ENCODE peak calls at places on chromosomes 16 and 17, in seven cellular contexts. R, E, P, V, Z, Q and G are unnamed samples.

GRCh38 chr16:82655315-82655714 is 28.5 kb downstream of the CDH13 start:
- DNase-seq in Q (peak), V (no peak), E (peak), R (no peak), P (no peak), Z (peak), G (no peak)

GRCh38 chr16:1057252-1057932 is 15.2 kb upstream of the SSTR5 start:
- DNase-seq in V (no peak), Q (no peak), Z (peak), P (peak), R (peak), E (no peak), G (no peak)

GRCh38 chr16:54921229-54921824 is 9.3 kb upstream of the IRX5 start:
- DNase-seq in Z (peak), E (peak), Q (no peak), R (no peak), V (peak), P (peak), G (no peak)

GRCh38 chr17:81553616-81554181 is 1.5 kb upstream of the FAAP100 start:
- DNase-seq in Z (peak), V (peak), E (peak), P (no peak), Q (peak), R (no peak), G (peak)

GRCh38 chr16:56191807-56192643 is 736 bp downstream of the GNAO1 start:
- DNase-seq in Q (no peak), Z (no peak), V (peak), R (peak), P (no peak), E (peak), G (no peak)

GRCh38 chr16:88584676-88585075 is 14.5 kb downstream of the ZC3H18 start:
- DNase-seq in R (no peak), E (no peak), Q (no peak), P (no peak), Z (no peak), V (no peak), G (no peak)

GRCh38 chr17:45427181-45427835 is 5.4 kb downstream of the ARHGAP27 start:
- DNase-seq in P (no peak), Z (no peak), R (no peak), E (no peak), Q (no peak), V (no peak), G (no peak)

GRCh38 chr16:75028544-75028943 is 29.7 kb downstream of the ZNRF1 start:
- DNase-seq in R (no peak), V (no peak), Z (no peak), Q (no peak), P (no peak), E (no peak), G (no peak)

GRCh38 chr16:4298761-4299522 is 16.9 kb upstream of the GLIS2 start:
- DNase-seq in V (no peak), Z (peak), R (peak), P (no peak), E (peak), Q (peak), G (no peak)

GRCh38 chr17:10186771-10187425 is 11.5 kb downstream of the GAS7 start:
- DNase-seq in P (no peak), Q (no peak), Z (no peak), R (no peak), V (no peak), E (no peak), G (no peak)

GRCh38 chr17:48825446-48826381 is 5.1 kb upstream of the CALCOCO2 start:
- DNase-seq in P (no peak), Z (no peak), Q (peak), E (peak), V (no peak), R (no peak), G (no peak)

GRCh38 chr16:75575976-75576375 is 9.8 kb downstream of the GABARAPL2 start:
- DNase-seq in P (no peak), R (no peak), E (no peak), V (no peak), Z (no peak), Q (no peak), G (no peak)

GRCh38 chr17:34565715-34566114 is 13.7 kb upstream of the TMEM132E start:
- DNase-seq in Q (no peak), Z (no peak), R (no peak), P (no peak), V (no peak), E (no peak), G (no peak)

GRCh38 chr16:2820836-2821482 is 3.9 kb downstream of the PRSS21 start:
- DNase-seq in Q (no peak), E (no peak), V (no peak), Z (no peak), R (no peak), P (no peak), G (peak)

GRCh38 chr16:87541004-87541881 is 48.4 kb upstream of the ZCCHC14 start:
- DNase-seq in P (peak), R (peak), V (no peak), E (peak), Z (no peak), Q (no peak), G (peak)

GRCh38 chr16:57838161-57838560 is 35.9 kb upstream of the KIFC3 start:
- DNase-seq in E (no peak), Z (no peak), R (no peak), P (no peak), Q (peak), V (no peak), G (no peak)

GRCh38 chr17:79027274-79027924 is 3.4 kb downstream of the C1QTNF1 start:
- DNase-seq in P (no peak), R (no peak), Q (no peak), Z (peak), V (no peak), E (peak), G (peak)

GRCh38 chr16:85924675-85925074 is 25.7 kb downstream of the IRF8 start:
- DNase-seq in Z (peak), R (no peak), V (no peak), E (peak), Q (no peak), P (no peak), G (no peak)

GRCh38 chr17:77526728-77527355 is 386.1 kb downstream of the SEC14L1 start:
- DNase-seq in E (peak), P (no peak), V (no peak), Z (no peak), Q (no peak), R (no peak), G (peak)

GRCh38 chr16:9225527-9226316 is 134.3 kb downstream of the HAPSTR1 start:
- DNase-seq in V (no peak), Q (no peak), R (no peak), Z (peak), E (peak), P (no peak), G (no peak)

GRCh38 chr17:42288078-42288984 is at the start of gene STAT5A:
- DNase-seq in Q (peak), P (peak), E (peak), V (no peak), Z (peak), R (peak), G (peak)

GRCh38 chr17:39082482-39082881 is 69.0 kb downstream of the PLXDC1 start:
- DNase-seq in V (no peak), P (no peak), R (no peak), Z (peak), E (no peak), Q (no peak), G (no peak)

GRCh38 chr17:28725660-28726395 is at the start of gene TLCD1:
- DNase-seq in Z (peak), R (peak), Q (peak), E (peak), V (peak), P (peak), G (peak)

GRCh38 chr16:80932725-80933124 is 74.0 kb downstream of the CMC2 start:
- DNase-seq in V (no peak), E (peak), Q (peak), P (no peak), R (peak), Z (peak), G (peak)

GRCh38 chr16:67521095-67521804 is 7.4 kb upstream of the RIPOR1 start:
- DNase-seq in V (peak), E (peak), P (peak), Q (peak), R (peak), Z (peak), G (peak)

GRCh38 chr17:79982986-79983385 is 52.7 kb downstream of the TBC1D16 start:
- DNase-seq in P (no peak), Q (no peak), E (no peak), Z (no peak), V (no peak), R (no peak), G (peak)

GRCh38 chr17:76567634-76568432 is 17.8 kb downstream of the ST6GALNAC2 start:
- DNase-seq in R (no peak), P (no peak), E (peak), V (no peak), Q (no peak), Z (peak), G (no peak)

GRCh38 chr16:48099455-48099854 is 56.3 kb downstream of the ABCC12 start:
- DNase-seq in Q (no peak), Z (peak), V (no peak), E (no peak), P (no peak), R (peak), G (no peak)

GRCh38 chr16:80614908-80615696 is 74.3 kb downstream of the DYNLRB2 start:
- DNase-seq in Q (peak), Z (peak), E (peak), P (no peak), V (no peak), R (no peak), G (no peak)

GRCh38 chr17:40909755-40910154 is 24.7 kb upstream of the KRT20 start:
- DNase-seq in Q (peak), E (peak), P (no peak), R (no peak), Z (peak), V (peak), G (no peak)

GRCh38 chr16:3490911-3491629 is 4.2 kb downstream of the C16orf90 start:
- DNase-seq in R (no peak), P (peak), Q (no peak), E (no peak), Z (no peak), V (no peak), G (no peak)

GRCh38 chr16:88385831-88386815 is 3.4 kb downstream of the ZNF469 start:
- DNase-seq in R (no peak), E (no peak), V (no peak), Q (no peak), Z (no peak), P (no peak), G (no peak)